ENCODE peak calls at places on chromosomes 2 and 18, in five cellular contexts. Y is IMR-90, E is H9, T is mesenchymal stem cell, D is trophoblast cell. P is an unnamed sample.

GRCh38 chr2:27191107-27191829 is 20.6 kb upstream of the ATRAID start:
- DNase-seq in D (peak; percentile 43), Y (peak; percentile 71), E (peak; percentile 53), T (peak; percentile 75), P (peak; percentile 37)

GRCh38 chr18:62982600-62983251 is 267.4 kb downstream of the PHLPP1 start:
- DNase-seq in Y (peak; percentile 63), D (peak; percentile 62), E (peak; percentile 84), T (peak; percentile 58), P (peak; percentile 55)

GRCh38 chr2:66962625-66963207 is 434.4 kb upstream of the ETAA1 start:
- DNase-seq in T (peak; percentile 42), E (no peak), D (peak; percentile 7), Y (no peak), P (peak; percentile 12)

GRCh38 chr2:218406949-218407703 is 7.5 kb downstream of the CTDSP1 start:
- DNase-seq in T (peak; percentile 60), Y (peak; percentile 37), E (peak; percentile 51), D (no peak), P (no peak)

GRCh38 chr2:29759342-29759741 is 162.0 kb downstream of the ALK start:
- DNase-seq in T (no peak), Y (no peak), E (no peak), D (no peak), P (no peak)

GRCh38 chr2:133424876-133425275 is 143.4 kb downstream of the NCKAP5 start:
- DNase-seq in T (no peak), Y (peak; percentile 62), E (no peak), D (peak; percentile 4), P (no peak)

GRCh38 chr2:234288974-234289455 is 207.9 kb downstream of the ARL4C start:
- DNase-seq in E (peak; percentile 82), D (peak; percentile 97), T (peak; percentile 54), Y (peak; percentile 41), P (peak; percentile 70)

GRCh38 chr18:51029694-51030536 is at the start of gene SMAD4:
- DNase-seq in T (peak; percentile 96), E (peak; percentile 98), Y (peak; percentile 94), D (peak; percentile 99), P (peak; percentile 98)

GRCh38 chr2:218252509-218253247 is 8.1 kb upstream of the GPBAR1 start:
- DNase-seq in E (no peak), D (no peak), T (no peak), Y (peak; percentile 64), P (no peak)

GRCh38 chr18:12921178-12921577 is 26.6 kb upstream of the SEH1L start:
- DNase-seq in T (no peak), D (no peak), E (no peak), Y (no peak), P (no peak)

GRCh38 chr2:150919899-150920298 is 341.8 kb downstream of the RBM43 start:
- DNase-seq in E (no peak), Y (peak; percentile 42), D (no peak), T (no peak), P (no peak)

GRCh38 chr2:21256006-21256405 is 132.2 kb downstream of the TDRD15 start:
- DNase-seq in Y (no peak), E (no peak), D (peak; percentile 40), T (no peak), P (no peak)

GRCh38 chr2:88355486-88355885 is 97.0 kb downstream of the FOXI3 start:
- DNase-seq in T (no peak), E (peak; percentile 43), D (no peak), Y (no peak), P (no peak)

GRCh38 chr2:88350641-88351601 is 101.6 kb downstream of the FOXI3 start:
- DNase-seq in Y (peak; percentile 12), T (no peak), E (peak; percentile 90), D (peak; percentile 89), P (peak; percentile 68)

GRCh38 chr2:88345842-88346241 is 106.7 kb downstream of the FOXI3 start:
- DNase-seq in D (no peak), E (no peak), Y (no peak), T (no peak), P (no peak)

DNA sequence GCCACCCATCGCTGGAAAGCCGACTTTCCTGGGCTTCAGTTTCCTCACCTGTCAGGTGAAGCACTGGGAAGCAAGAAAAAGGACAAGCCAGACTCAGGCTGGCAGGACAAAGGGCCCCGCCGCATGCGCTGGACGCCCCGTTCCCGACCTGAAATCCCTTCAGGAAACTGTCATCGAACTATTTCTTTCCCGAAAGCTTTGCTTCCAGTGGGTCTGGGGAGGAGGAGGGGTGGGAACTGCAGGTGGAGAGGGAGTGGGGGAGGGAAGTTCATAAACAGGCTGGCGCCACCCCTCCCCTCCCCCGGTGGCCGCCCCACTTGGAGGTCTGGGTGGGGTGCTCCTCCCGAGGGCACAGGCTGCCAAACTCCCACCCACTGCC is 102.2 kb downstream of the FOXI3 start:
- DNase-seq in Y (no peak), D (no peak), T (no peak), E (no peak), P (no peak)
- H4K8ac ChIP-seq in Y (no peak overlapping the region), D (peak overlapping the region; percentile 5), T (no peak overlapping the region), E (no peak overlapping the region), P (no peak overlapping the region)

GRCh38 chr2:190862067-190862466 is 18.6 kb upstream of the GLS start:
- DNase-seq in Y (no peak), T (no peak), E (no peak), D (no peak), P (no peak)
- H2BK5ac ChIP-seq in Y (peak overlapping the region; percentile 14), T (peak overlapping the region; percentile 37), E (no peak overlapping the region), D (no peak overlapping the region), P (no peak overlapping the region)

GRCh38 chr18:79070486-79070885 is 1.3 kb downstream of the ATP9B start:
- DNase-seq in E (no peak), T (no peak), Y (no peak), D (no peak), P (no peak)
- H2AFZ ChIP-seq in E (no peak overlapping the region), T (no peak overlapping the region), Y (no peak overlapping the region), D (no peak overlapping the region), P (no peak overlapping the region)

DNA sequence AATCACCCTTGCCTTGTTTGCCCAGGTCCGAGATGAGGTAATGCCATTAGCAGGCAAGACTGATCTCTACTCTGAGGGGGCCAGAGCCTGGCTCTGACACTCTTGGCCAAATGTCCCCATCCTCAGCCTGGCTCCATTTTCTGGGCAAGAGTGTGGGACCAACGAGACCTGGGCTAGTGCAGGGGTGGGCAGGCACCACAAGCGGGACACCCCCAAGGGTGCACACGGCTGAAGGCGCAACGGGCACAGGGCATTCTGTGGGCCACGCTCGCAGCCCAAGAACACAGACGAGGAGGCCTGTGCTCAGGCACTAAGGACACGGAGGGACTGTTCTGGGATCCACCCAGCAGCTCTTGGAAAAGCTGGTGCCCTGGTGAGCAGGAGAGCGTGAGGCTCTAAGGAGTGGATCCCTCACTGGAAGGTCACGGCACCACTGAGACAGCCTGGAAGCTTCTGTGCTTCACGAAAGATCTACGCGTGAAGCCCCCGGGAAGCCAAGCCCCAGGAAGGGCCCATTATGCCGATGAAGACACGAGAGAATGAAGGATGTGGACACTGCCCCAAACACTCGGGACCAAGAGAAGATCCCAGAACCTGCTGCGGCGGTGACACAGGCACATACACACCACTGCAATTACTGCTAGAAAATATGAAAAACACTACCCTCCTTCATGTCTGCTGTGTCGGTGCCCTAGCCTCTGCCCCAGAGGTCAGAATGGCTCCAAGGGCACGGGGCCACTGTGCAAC is 138.2 kb downstream of the HDAC4 start:
- DNase-seq in D (no peak), E (no peak), Y (no peak), T (no peak), P (no peak)
- H4K8ac ChIP-seq in D (no peak overlapping the region), E (no peak overlapping the region), Y (peak overlapping the region; percentile 1), T (no peak overlapping the region), P (no peak overlapping the region)

GRCh38 chr18:72674710-72675109 is 130.6 kb upstream of the CBLN2 start:
- DNase-seq in E (no peak), D (no peak), Y (no peak), T (no peak), P (no peak)

GRCh38 chr18:72667932-72668331 is 123.8 kb upstream of the CBLN2 start:
- DNase-seq in T (no peak), D (no peak), Y (no peak), E (no peak), P (no peak)

GRCh38 chr18:72673242-72673641 is 129.1 kb upstream of the CBLN2 start:
- DNase-seq in T (no peak), E (no peak), Y (no peak), D (no peak), P (no peak)

GRCh38 chr18:72675394-72675793 is 131.3 kb upstream of the CBLN2 start:
- DNase-seq in T (no peak), D (peak; percentile 42), E (peak; percentile 67), Y (no peak), P (no peak)

DNA sequence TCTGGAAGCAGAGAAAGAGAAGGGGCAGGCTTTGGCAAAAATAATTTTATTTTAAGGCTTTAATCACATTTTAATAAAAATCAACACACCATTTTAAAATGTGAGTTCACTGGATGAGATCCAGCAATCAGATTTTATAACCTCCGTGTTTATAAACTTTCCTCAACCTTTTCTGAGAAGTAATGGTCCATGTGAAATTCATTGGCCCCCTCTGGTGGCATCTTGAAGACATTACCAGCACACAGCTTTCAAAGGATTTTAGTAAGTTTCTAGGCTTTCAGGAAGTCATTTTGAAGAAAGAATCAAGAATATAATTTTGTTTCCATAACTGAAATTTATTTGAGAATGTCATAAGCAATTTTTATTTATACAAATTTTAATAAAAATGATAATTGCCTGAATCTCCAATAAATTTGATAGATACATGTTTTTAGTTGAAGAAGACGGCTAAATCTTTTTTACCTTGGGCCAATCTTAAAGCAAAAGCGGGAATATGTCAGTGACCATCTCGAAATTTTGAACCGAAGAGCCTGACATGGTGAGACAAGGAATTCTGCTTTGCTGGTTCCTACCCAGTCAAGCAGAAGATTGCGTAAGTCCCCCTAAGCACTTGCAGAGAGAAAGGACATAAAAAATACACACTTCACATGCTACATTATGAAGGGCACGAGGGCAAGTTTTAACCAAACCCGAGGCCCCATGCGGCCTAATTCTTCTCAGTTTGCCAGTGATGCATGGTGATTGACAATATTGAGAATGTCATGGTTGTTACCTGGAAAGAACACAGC is 128.4 kb upstream of the CBLN2 start:
- DNase-seq in D (peak; percentile 54), E (no peak), T (peak; percentile 16), Y (peak; percentile 11), P (peak; percentile 27)
- H2BK5ac ChIP-seq in D (no peak overlapping the region), E (no peak overlapping the region), T (no peak overlapping the region), Y (no peak overlapping the region), P (no peak overlapping the region)

P was measured in neuronal stem cell.